ENCODE peak calls at places on chromosomes 4 and X, in four cellular contexts. S is A673, E is upper lobe of right lung, C is cardiac fibroblast. J is an unnamed sample.

GRCh38 chr4:110087116-110087708 is 111.2 kb downstream of the ELOVL6 start:
- DNase-seq in S (peak), E (no peak), C (peak), J (peak)

GRCh38 chr4:72974694-72975487 is 94.6 kb downstream of the COX18 start:
- DNase-seq in S (peak), E (no peak), C (peak), J (peak)

GRCh38 chr4:184369871-184370270 is 104.5 kb downstream of the IRF2 start:
- DNase-seq in S (peak), E (no peak), C (peak), J (no peak)

GRCh38 chr4:183834252-183834651 is 70.9 kb upstream of the STOX2 start:
- DNase-seq in S (no peak), E (no peak), C (no peak), J (no peak)

GRCh38 chr4:102247041-102247440 is 98.2 kb downstream of the SLC39A8 start:
- DNase-seq in S (no peak), E (no peak), C (no peak), J (no peak)

GRCh38 chrX:96846841-96847240 is 36.9 kb upstream of the RPA4 start:
- DNase-seq in S (no peak), E (no peak), C (no peak), J (no peak)

GRCh38 chrX:35919536-35920309 is at the start of gene CFAP47:
- DNase-seq in S (peak), E (peak), C (no peak), J (no peak)

GRCh38 chr4:143207555-143207954 is 22.8 kb downstream of the USP38 start:
- DNase-seq in S (peak), E (no peak), C (peak), J (peak)

GRCh38 chr4:13452927-13453579 is 31.1 kb downstream of the RAB28 start:
- DNase-seq in S (no peak), E (no peak), C (no peak), J (no peak)

GRCh38 chr4:24131954-24132673 is 242.3 kb upstream of the PPARGC1A start:
- DNase-seq in S (no peak), E (no peak), C (no peak), J (no peak)

GRCh38 chrX:153445106-153445855 is 575 bp downstream of the TREX2 start:
- DNase-seq in S (no peak), E (no peak), C (no peak), J (no peak)

GRCh38 chr4:166846939-166847338 is 387.4 kb downstream of the SPOCK3 start:
- DNase-seq in S (no peak), E (no peak), C (no peak), J (no peak)

GRCh38 chr4:41125558-41126311 is 88.6 kb downstream of the APBB2 start:
- DNase-seq in S (no peak), E (no peak), C (peak), J (peak)

GRCh38 chrX:3290561-3290960 is 55.9 kb downstream of the MXRA5 start:
- DNase-seq in S (no peak), E (no peak), C (no peak), J (no peak)

GRCh38 chrX:3280706-3281105 is 65.7 kb downstream of the MXRA5 start:
- DNase-seq in S (no peak), E (no peak), C (no peak), J (no peak)

DNA sequence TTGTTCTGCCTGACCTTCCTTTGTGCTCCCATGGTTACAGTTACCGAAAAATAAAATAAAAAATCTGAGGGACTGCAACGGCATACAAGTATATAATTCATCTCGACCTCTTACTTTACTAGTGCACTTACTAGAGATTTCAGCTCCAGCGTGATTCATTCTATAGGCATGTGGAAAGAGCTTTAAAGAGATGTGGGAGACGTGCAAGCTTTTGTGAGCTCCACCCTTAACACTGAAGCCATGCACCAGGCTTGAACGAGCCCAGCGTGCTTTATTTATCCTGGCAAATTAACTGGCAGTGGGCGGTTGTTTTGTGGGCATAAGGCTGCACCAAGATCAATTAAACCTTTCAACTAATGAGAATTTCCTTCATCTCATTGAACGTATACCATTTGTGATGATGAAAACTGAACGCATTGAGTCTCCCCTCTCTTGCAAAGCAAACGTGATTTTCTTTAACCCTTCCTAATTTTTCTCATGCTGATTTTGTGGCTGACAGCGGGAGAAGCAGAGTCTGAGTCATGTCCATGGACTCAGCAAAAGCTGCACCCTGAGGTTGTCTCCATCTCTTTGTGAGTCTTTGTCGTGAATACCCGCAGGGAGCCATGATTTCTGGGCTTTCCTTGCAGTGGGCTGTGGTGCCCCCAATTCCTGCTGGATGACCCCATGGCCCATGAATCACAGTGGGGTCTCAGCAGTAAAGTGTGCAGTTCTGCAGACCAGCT is 60.1 kb downstream of the MXRA5 start:
- DNase-seq in S (peak), E (no peak), C (peak), J (peak)
- H3K4me3 ChIP-seq in S (no peak), E (no peak), C (no peak), J (peak)

GRCh38 chr4:89125901-89126435 is 14.6 kb downstream of the TIGD2 start:
- DNase-seq in S (no peak), E (no peak), C (no peak), J (no peak)

GRCh38 chr4:89123418-89123817 is 12.1 kb downstream of the TIGD2 start:
- DNase-seq in S (no peak), E (no peak), C (no peak), J (no peak)

GRCh38 chr4:89134775-89135319 is 23.5 kb downstream of the TIGD2 start:
- DNase-seq in S (peak), E (no peak), C (peak), J (peak)

GRCh38 chr4:89129080-89129640 is 17.8 kb downstream of the TIGD2 start:
- DNase-seq in S (no peak), E (no peak), C (no peak), J (peak)
- TF ChIP-seq CTCF in S (no peak), E (no peak), C (no peak), J (no peak)

DNA sequence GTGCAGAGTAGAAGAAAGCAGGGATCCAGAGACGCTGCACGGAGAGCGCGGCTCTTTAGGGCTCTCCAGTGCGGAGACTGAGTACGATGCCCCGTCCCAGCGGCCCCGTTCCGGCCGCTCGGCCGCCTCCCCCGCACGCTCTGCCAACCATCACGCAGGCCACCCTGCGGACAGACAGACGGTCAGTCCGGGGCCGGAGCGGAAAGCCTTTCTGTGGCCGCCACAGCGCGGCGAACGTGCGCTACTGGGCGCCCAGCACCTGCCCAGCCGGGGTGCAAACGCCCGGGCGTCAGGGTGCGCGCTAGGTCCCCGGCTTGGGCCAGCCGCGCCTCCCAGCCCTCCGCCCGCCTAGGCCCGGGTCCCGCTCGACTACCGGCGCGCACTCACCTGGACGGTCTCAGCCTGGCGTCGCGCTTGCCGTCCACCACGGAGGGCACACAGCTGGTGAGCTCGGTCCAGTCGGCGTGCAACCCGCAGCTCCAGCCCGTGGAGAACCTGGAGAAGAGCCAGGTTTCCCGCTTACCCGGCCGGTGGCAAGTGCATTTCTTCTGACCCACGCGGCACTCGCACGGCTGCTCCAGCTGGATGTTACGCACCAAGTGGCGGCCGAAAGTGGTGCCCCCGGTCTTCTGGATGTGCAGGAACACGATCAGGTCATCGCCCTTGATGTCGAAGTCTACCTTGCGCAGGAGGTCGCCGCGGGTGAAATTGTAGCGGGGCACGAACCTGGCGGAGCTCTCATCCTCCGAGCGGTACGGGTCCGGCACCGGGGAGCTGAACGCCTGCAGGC is 1.8 kb downstream of the HS6ST2 start:
- DNase-seq in S (no peak), E (peak), C (no peak), J (no peak)
- H3K4me3 ChIP-seq in S (peak), E (peak), C (peak), J (no peak)

GRCh38 chr4:43357252-43357974 is 464.9 kb downstream of the GRXCR1 start:
- DNase-seq in S (no peak), E (no peak), C (no peak), J (no peak)

GRCh38 chr4:43360296-43360695 is 467.8 kb downstream of the GRXCR1 start:
- DNase-seq in S (no peak), E (no peak), C (no peak), J (no peak)

GRCh38 chr4:43352859-43353258 is 460.3 kb downstream of the GRXCR1 start:
- DNase-seq in S (no peak), E (no peak), C (no peak), J (no peak)

GRCh38 chr4:43353552-43353951 is 461.0 kb downstream of the GRXCR1 start:
- DNase-seq in S (no peak), E (no peak), C (no peak), J (no peak)

DNA sequence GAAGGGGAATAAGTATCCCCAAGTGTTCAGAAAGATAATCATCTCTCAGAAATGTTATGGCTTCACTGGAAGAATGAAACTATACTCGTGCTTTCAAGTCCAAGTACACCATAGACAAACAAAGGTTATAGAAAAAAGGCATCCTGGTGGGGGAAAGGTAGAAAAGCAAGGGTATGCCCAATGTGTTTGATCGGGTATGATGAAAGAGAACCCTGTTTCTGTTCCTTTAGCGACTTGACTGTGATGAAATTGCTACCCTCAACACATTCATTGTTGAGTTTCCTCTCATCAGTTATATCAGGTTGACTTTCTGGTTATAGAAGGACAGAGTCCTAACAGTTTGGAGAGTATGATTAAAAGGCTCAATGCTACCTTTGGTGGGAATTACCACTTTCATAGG is 464.3 kb downstream of the GRXCR1 start:
- DNase-seq in S (no peak), E (no peak), C (no peak), J (no peak)
- TF ChIP-seq CTCF in S (no peak), E (no peak), C (no peak), J (no peak)

GRCh38 chr4:6538586-6538985 is 36.4 kb upstream of the MAN2B2 start:
- DNase-seq in S (no peak), E (no peak), C (no peak), J (no peak)
- H3K4me3 ChIP-seq in S (no peak), E (no peak), C (no peak), J (no peak)

J was measured in AG10803.